ENCODE peak calls at places on chromosomes 11 and 22, in four cellular contexts. B is PC-3, A is GM23338, G is GM23248. W is an unnamed sample. For H3F3A, the result is how much of the 10 kb centered on the place peaks cover.

GRCh38 chr22:34105461-34106062 is 185.3 kb upstream of the LARGE1 start:
- DNase-seq in G (peak), B (peak), A (peak), W (peak)

GRCh38 chr11:27012254-27012921 is 18.5 kb downstream of the FIBIN start:
- DNase-seq in B (no peak), A (peak), G (peak), W (peak)

GRCh38 chr11:1864216-1864615 is 11.3 kb downstream of the LSP1 start:
- DNase-seq in G (peak), A (no peak), B (no peak), W (no peak)

GRCh38 chr11:118883368-118884071 is at the start of gene CXCR5:
- DNase-seq in B (no peak), G (no peak), A (no peak), W (no peak)

GRCh38 chr22:38412435-38413084 is 42.4 kb downstream of the KCNJ4 start:
- DNase-seq in B (no peak), G (peak), A (peak), W (peak)

GRCh38 chr11:119773016-119773415 is 44.0 kb upstream of the NECTIN1 start:
- DNase-seq in A (no peak), B (no peak), G (no peak), W (no peak)

GRCh38 chr11:12540913-12541587 is 133.2 kb upstream of the TEAD1 start:
- DNase-seq in G (peak), B (peak), A (peak), W (peak)

GRCh38 chr11:59534676-59535075 is 23.3 kb downstream of the OR4D9 start:
- DNase-seq in B (no peak), A (no peak), G (no peak), W (no peak)

GRCh38 chr11:61728066-61728939 is 24.1 kb upstream of the MYRF start:
- DNase-seq in A (peak), B (peak), G (no peak), W (no peak)

GRCh38 chr22:49768077-49768476 is 59.6 kb downstream of the BRD1 start:
- DNase-seq in G (no peak), A (no peak), B (no peak), W (no peak)

GRCh38 chr11:75233688-75234295 is 6.8 kb upstream of the TPBGL start:
- DNase-seq in G (peak), A (peak), B (peak), W (peak)

GRCh38 chr11:128522063-128522942 is 65.1 kb downstream of the ETS1 start:
- DNase-seq in B (peak), A (peak), G (peak), W (peak)

GRCh38 chr11:107683807-107684206 is 28.0 kb downstream of the SLN start:
- DNase-seq in A (peak), G (peak), B (peak), W (peak)

GRCh38 chr11:92329644-92330043 is 105.0 kb downstream of the FAT3 start:
- DNase-seq in G (peak), B (peak), A (no peak), W (no peak)

GRCh38 chr11:14059491-14059890 is 97.0 kb downstream of the SPON1 start:
- DNase-seq in B (peak), A (peak), G (peak), W (no peak)

GRCh38 chr22:45200862-45201511 is 37.3 kb downstream of the NUP50 start:
- DNase-seq in G (no peak), B (peak), A (no peak), W (no peak)

DNA sequence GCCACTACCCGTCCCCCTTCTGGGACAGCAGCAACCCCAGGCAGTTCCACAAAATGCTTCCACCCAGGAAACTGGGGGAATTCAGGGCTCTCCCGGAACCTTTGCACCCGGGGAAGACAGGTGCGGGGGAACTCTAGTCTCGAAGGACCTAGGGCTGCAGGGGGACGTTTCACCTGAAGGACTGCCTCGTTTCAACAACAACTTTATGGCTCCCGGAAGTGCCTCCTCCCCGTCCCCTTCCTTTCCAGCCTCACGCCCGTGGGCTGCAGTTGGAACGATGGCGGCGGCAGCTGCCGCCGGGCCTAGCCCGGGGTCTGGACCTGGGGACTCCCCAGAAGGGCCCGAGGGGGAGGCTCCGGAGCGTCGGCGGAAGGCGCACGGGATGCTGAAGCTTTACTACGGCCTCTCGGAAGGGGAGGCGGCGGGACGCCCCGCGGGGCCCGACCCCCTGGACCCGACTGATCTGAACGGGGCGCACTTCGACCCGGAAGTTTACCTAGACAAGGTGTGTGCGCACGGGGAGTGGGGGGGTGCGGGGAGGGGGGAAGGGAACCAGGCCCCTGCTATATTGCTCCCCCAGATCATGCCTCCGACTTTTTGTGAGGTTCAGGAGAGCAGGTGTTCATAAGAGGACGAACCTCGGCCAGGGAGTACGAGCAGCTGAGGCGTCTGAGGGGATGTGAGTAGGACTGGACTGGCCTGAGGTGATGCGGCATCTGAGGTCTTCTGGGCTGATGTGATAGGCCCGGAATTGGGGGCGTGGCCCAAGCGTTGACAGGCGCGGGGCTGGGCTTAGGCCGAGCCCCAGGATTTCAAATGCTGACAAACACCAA is at the start of gene VPS51:
- DNase-seq in A (peak), G (peak), B (peak), W (peak)
- TF ChIP-seq EZH2phosphoT487 in A (no peak), G (no peak), B (no peak), W (no peak)

GRCh38 chr11:35146074-35146521 is 7.1 kb downstream of the CD44 start:
- DNase-seq in G (peak), B (peak), A (no peak), W (no peak)
- H3F3A ChIP-seq in G (half or more), B (under half), A (under half), W (under half)

DNA sequence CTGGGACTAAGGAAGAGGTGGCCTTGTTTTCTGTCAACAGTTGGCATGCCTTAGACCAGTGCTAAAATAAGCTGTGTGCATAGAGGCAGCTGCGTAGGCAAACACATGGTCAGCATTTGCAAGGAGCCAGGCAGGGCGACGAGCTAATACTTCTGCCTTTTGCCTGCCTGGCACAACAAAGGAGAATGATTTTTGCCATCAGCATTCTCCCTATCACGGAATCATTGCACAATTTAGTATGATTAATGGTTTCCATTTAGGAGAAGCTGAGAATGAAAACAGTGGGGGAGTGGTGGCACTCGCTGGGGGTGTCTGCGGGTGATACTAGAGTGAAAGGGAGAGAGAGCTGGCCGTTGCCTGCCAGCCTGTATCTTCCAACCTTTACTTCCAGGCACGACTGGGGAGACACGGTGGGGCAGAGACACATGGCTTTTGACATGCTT is 336.0 kb downstream of the CADM1 start:
- DNase-seq in B (no peak), G (peak), A (no peak), W (no peak)
- H3K27ac ChIP-seq in B (no peak), G (no peak), A (no peak), W (no peak)

DNA sequence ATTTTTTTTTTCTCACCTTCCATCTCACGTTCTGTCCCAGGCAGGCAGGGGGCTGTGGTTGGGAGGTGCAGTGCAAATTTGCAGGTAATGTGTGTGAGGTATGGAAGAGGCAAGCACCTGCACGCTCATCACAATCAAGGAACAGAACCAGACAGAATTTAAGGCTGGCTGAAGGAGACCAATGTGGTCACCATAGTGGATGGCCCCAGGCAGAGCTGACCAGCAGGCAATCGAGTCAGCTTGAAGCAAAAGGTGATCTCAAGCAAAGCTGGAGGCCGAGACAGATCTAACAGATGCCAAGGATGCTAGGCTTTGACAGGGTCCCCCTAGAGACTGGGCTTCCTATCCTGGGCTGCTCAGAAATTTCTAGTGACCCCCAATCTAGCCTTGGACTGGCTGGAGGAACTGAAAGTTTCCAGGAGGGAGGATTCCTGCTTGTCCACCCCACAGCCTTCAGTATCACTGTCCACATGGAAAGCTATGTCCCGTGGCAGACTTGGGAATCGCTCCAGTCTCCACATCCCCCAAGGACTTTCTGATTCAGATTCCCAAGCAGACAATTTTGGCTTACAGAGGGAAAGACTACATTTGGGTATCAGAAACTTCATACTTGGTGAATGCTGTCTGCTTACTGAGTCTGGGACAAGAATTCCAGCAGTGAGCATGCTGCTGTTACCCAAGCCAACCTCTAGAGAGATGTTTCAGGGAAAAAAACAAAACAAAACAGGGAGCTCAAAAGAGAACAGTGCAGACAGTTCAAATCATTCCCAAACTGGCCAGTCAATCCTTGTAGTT is 9.0 kb upstream of the MICAL3 start:
- DNase-seq in G (peak), B (peak), A (no peak), W (no peak)
- TF ChIP-seq EZH2phosphoT487 in G (no peak), B (no peak), A (no peak), W (no peak)

GRCh38 chr11:73267122-73267846 is 4.9 kb upstream of the P2RY6 start:
- DNase-seq in B (no peak), A (no peak), G (no peak), W (no peak)
- H3F3A ChIP-seq in B (under half), A (under half), G (under half), W (under half)

GRCh38 chr22:42443240-42444059 is 11.2 kb upstream of the NFAM1 start:
- DNase-seq in A (no peak), G (peak), B (peak), W (no peak)
- H3K27ac ChIP-seq in A (no peak), G (no peak), B (no peak), W (no peak)

DNA sequence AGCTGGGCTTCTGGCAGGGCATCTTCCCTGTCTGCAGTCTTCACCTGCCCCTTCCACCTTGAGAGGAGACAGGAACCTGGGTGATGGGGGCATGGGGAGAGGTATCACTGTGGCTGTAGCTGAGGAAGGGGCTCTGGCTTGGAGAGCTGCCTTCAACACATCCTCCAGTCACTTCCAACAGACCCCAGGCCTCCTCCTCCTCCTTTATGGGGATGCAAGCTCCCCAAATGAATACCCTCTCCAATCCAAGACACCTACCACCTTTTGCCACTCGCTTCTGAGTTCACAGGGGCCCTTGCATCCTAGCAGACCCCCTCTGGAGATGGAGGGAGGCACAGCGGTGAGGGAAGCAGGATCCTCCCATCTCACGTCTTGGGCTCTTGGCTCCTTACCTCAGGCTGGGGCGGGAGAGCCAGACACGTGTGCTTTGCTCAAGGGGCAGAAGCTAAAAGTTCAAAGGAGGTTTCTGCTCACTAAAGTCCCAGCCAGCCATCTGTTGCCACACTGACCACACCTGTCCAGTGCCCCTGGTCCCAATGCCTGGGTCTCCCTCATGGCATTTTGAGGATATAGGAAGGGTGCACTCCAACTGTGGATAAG is 13.2 kb downstream of the ANKK1 start:
- DNase-seq in A (no peak), G (no peak), B (no peak), W (no peak)
- TF ChIP-seq EZH2phosphoT487 in A (no peak), G (no peak), B (no peak), W (no peak)

DNA sequence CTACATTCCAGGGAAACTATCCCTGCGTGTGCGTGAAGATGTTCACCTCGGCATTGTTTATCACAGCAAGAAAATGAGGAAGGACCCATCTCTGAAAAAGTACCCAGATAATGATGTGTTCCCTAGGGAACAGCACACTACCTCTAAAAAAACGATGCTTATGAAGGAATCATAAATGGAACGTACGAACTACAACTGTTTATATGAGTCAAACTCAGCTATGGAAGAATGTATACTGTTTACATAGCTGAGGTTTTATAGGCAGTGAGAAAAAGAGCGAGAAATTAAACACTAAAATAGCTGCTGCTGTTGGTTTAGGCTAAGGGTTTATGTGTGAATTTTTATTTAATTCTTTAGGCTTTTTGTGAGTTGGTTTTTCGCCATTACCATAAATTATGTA is 48.9 kb downstream of the APOL1 start:
- DNase-seq in B (peak), G (peak), A (no peak), W (no peak)
- H3F3A ChIP-seq in B (under half), G (under half), A (under half), W (under half)

GRCh38 chr11:83722392-83722791 is 436.2 kb upstream of the CCDC90B start:
- DNase-seq in B (no peak), G (no peak), A (peak), W (no peak)

GRCh38 chr11:83725718-83726117 is 439.6 kb upstream of the CCDC90B start:
- DNase-seq in A (peak), G (no peak), B (no peak), W (no peak)

GRCh38 chr11:83725161-83725560 is 439.0 kb upstream of the CCDC90B start:
- DNase-seq in G (peak), A (peak), B (no peak), W (peak)

GRCh38 chr11:83726316-83726715 is 440.1 kb upstream of the CCDC90B start:
- DNase-seq in A (no peak), B (no peak), G (no peak), W (no peak)

GRCh38 chr11:83724704-83725114 is 438.5 kb upstream of the CCDC90B start:
- DNase-seq in G (peak), A (peak), B (peak), W (peak)
- H3K27ac ChIP-seq in G (no peak), A (peak), B (no peak), W (no peak)

DNA sequence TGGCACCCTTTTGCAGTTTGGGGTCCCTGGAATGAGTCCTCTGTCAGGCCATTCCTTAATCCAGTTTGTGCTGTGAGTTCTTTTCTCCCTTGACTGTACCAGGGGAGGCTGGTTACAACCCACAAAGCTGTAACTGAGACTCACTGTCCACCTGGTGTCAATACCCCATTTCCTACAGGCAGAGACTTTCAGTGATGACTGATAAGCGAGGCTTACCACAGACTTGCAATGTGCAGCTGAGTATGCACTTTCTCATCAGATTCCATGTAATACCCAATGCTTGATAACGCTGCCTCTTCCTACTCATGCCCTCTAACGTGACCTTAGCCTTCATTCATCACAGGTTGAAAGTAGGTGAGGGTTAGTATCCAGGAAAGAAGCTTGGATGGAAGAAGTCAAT is 120.1 kb downstream of the INSC start:
- DNase-seq in A (no peak), G (no peak), B (no peak), W (no peak)
- TF ChIP-seq EZH2phosphoT487 in A (no peak), G (no peak), B (no peak), W (no peak)